ENCODE peak calls at places on chromosomes 1 and 21, in four cellular contexts. I, P, C and B are unnamed samples. For H3K4me1, the result is how much of the 10 kb centered on the place peaks cover.

GRCh38 chr1:80457409-80457808 is 1343.3 kb upstream of the ADGRL2 start:
- DNase-seq in I (no peak), P (no peak), C (no peak), B (no peak)

GRCh38 chr1:81174811-81175476 is 625.8 kb upstream of the ADGRL2 start:
- DNase-seq in I (no peak), C (no peak), P (no peak), B (no peak)

GRCh38 chr1:224681816-224682215 is 65.7 kb downstream of the CNIH3 start:
- DNase-seq in I (no peak), P (no peak), C (no peak), B (no peak)

GRCh38 chr1:161885013-161885412 is 118.9 kb downstream of the ATF6 start:
- DNase-seq in C (no peak), P (no peak), I (no peak), B (peak)

GRCh38 chr1:178528963-178529355 is 16.1 kb downstream of the TEX35 start:
- DNase-seq in P (no peak), C (no peak), I (no peak), B (no peak)

GRCh38 chr1:6248798-6249731 is 5.1 kb downstream of the HES3 start:
- DNase-seq in C (no peak), I (no peak), P (peak), B (peak)

GRCh38 chr1:150516050-150516591 is 569 bp downstream of the FALEC start:
- DNase-seq in C (no peak), I (no peak), P (no peak), B (no peak)

GRCh38 chr21:36522174-36522810 is 42.4 kb upstream of the CLDN14 start:
- DNase-seq in I (no peak), P (no peak), C (no peak), B (no peak)

GRCh38 chr21:19011448-19011847 is 607.9 kb upstream of the TMPRSS15 start:
- DNase-seq in C (no peak), I (no peak), P (no peak), B (no peak)

GRCh38 chr1:62207187-62207586 is 12.5 kb downstream of the L1TD1 start:
- DNase-seq in C (no peak), I (no peak), P (no peak), B (no peak)

GRCh38 chr1:13593511-13594131 is 10.0 kb downstream of the PDPN start:
- DNase-seq in C (no peak), P (no peak), I (no peak), B (peak)

GRCh38 chr1:185360714-185361113 is 43.7 kb upstream of the IVNS1ABP start:
- DNase-seq in P (no peak), I (no peak), C (no peak), B (no peak)

GRCh38 chr1:212234431-212235298 is 50.5 kb upstream of the PPP2R5A start:
- DNase-seq in P (no peak), C (no peak), I (no peak), B (no peak)

GRCh38 chr1:179781962-179782361 is 38.9 kb downstream of the FAM163A start:
- DNase-seq in C (no peak), I (no peak), P (peak), B (peak)

GRCh38 chr1:87151500-87152421 is 176.9 kb upstream of the LMO4 start:
- DNase-seq in I (no peak), P (peak), C (peak), B (peak)

GRCh38 chr1:79295967-79296366 is 289.4 kb upstream of the ADGRL4 start:
- DNase-seq in I (no peak), P (no peak), C (no peak), B (no peak)

GRCh38 chr1:51341876-51342496 is 11.6 kb upstream of the TTC39A start:
- DNase-seq in I (no peak), P (no peak), C (no peak), B (no peak)

GRCh38 chr1:63326473-63327380 is 4.4 kb downstream of the FOXD3 start:
- DNase-seq in P (no peak), C (no peak), I (no peak), B (no peak)

GRCh38 chr1:202072211-202072610 is 50.5 kb upstream of the GPR37L1 start:
- DNase-seq in P (no peak), C (no peak), I (no peak), B (no peak)

GRCh38 chr1:3910769-3911520 is 10.9 kb upstream of the C1orf174 start:
- DNase-seq in C (peak), P (peak), I (peak), B (peak)

GRCh38 chr21:44300262-44300959 is 558 bp downstream of the PFKL start:
- DNase-seq in C (peak), I (peak), P (peak), B (peak)

GRCh38 chr21:44299085-44299457 is 782 bp upstream of the PFKL start:
- DNase-seq in C (no peak), P (no peak), I (no peak), B (no peak)

GRCh38 chr21:44301093-44301492 is 1.2 kb downstream of the PFKL start:
- DNase-seq in I (no peak), P (no peak), C (no peak), B (no peak)

GRCh38 chr21:44298301-44298700 is 1.6 kb upstream of the PFKL start:
- DNase-seq in P (no peak), C (no peak), I (no peak), B (no peak)

GRCh38 chr21:44299458-44300261 is at the start of gene PFKL:
- DNase-seq in C (peak), P (peak), I (peak), B (peak)
- H3K4me1 ChIP-seq in C (half or more), P (half or more), I (half or more), B (half or more)

GRCh38 chr1:231522038-231522437 is 6.4 kb upstream of the TSNAX start:
- DNase-seq in C (no peak), I (no peak), P (no peak), B (no peak)
- H3K4me1 ChIP-seq in C (under half), I (under half), P (under half), B (under half)

GRCh38 chr1:21291964-21292363 is 1.7 kb upstream of the ECE1 start:
- DNase-seq in P (no peak), I (no peak), C (no peak), B (no peak)

GRCh38 chr1:21293537-21294265 is 3.4 kb upstream of the ECE1 start:
- DNase-seq in P (no peak), I (peak), C (peak), B (no peak)

GRCh38 chr1:21292503-21292990 is 2.3 kb upstream of the ECE1 start:
- DNase-seq in C (no peak), I (no peak), P (no peak), B (no peak)

GRCh38 chr1:21294266-21295058 is 4.2 kb upstream of the ECE1 start:
- DNase-seq in P (no peak), C (peak), I (peak), B (no peak)

GRCh38 chr1:21292991-21293536 is 2.8 kb upstream of the ECE1 start:
- DNase-seq in P (no peak), I (peak), C (peak), B (no peak)
- H3K4me1 ChIP-seq in P (under half), I (half or more), C (half or more), B (under half)

DNA sequence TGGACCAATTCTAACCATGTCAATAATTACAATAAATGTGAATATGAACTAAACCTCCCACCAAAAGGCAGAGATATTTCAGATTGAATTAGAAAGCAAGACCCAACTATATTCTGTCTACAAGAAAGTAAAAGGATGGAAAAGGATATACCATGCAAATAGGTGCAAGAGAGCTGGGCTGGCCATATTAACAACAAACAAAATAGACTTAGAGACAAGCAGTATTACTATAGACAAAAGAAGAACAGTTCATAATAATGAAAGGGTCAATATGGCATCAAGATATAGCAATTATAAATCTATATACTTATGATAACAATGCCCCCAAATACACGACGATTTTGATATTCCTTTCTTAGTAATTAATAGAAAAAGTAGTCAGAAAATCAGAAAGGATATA is 67.3 kb upstream of the IFFO2 start:
- DNase-seq in P (no peak), I (no peak), C (no peak), B (no peak)
- H3K4me1 ChIP-seq in P (under half), I (under half), C (under half), B (under half)

GRCh38 chr1:94227624-94228023 is 9.8 kb downstream of the ARHGAP29 start:
- DNase-seq in P (no peak), I (no peak), C (no peak), B (no peak)
- H3K4me1 ChIP-seq in P (half or more), I (under half), C (under half), B (under half)

GRCh38 chr1:203503851-203504250 is 9.9 kb downstream of the OPTC start:
- DNase-seq in C (no peak), I (no peak), P (no peak), B (no peak)

GRCh38 chr1:203499643-203500278 is 5.8 kb downstream of the OPTC start:
- DNase-seq in I (no peak), P (no peak), C (no peak), B (no peak)

GRCh38 chr1:203504400-203505250 is 10.7 kb downstream of the OPTC start:
- DNase-seq in P (peak), C (peak), I (peak), B (peak)

GRCh38 chr1:203497378-203497777 is 3.4 kb downstream of the OPTC start:
- DNase-seq in I (no peak), C (no peak), P (no peak), B (no peak)

DNA sequence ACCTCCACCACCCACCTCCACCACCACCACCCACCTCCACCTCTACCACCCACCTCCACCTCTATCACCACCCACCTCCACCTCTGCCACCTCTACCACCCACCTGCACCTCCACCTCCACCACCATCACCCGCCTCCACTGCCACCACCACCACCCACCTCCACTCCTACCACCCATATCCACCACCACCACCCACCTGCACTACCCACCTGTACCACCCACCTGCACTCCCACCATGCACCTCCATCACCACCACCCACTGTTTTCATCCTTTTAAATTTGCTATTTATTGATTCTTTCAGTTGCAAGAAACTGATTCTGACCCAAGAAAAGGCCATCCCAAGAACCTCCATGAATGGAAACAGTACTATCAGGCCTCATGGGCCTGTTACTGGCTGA is 6.3 kb downstream of the OPTC start:
- DNase-seq in C (no peak), P (no peak), I (no peak), B (no peak)
- H3K4me1 ChIP-seq in C (under half), P (under half), I (under half), B (under half)

GRCh38 chr1:154414606-154415005 is 9.5 kb downstream of the IL6R start:
- DNase-seq in I (no peak), C (no peak), P (peak), B (peak)
- H3K4me1 ChIP-seq in I (under half), C (half or more), P (under half), B (under half)

DNA sequence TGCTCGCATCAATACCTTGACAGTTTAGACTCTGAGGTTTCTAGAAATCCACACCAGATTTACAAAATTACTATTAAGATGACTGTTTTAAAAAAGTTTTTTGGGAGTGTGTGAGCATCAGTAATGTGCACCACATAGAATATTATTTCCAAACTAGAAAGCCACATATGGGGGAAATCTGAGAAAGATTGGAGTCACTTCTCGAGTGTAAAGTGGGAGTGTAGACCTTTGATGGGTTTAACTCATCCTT is 757 bp downstream of the RIMKLA start:
- DNase-seq in I (no peak), P (no peak), C (no peak), B (no peak)
- H3K4me1 ChIP-seq in I (under half), P (under half), C (under half), B (under half)